ENCODE peak calls at places on chromosomes 4 and X, in four cellular contexts. B is uterus, S is tibial nerve, A is sigmoid colon. Y is an unnamed sample.

GRCh38 chr4:25310825-25311210 is 1.8 kb upstream of the ZCCHC4 start:
- DNase-seq in B (no peak), S (no peak), A (no peak), Y (no peak)

GRCh38 chrX:103792916-103793540 is 16.4 kb downstream of the PLP1 start:
- DNase-seq in B (no peak), S (no peak), A (no peak), Y (peak; percentile 18)

GRCh38 chrX:135256923-135257322 is 5.1 kb downstream of the ETDA start:
- DNase-seq in B (no peak), S (no peak), A (no peak), Y (no peak)

GRCh38 chrX:103464071-103464773 is 55.1 kb downstream of the RAB40A start:
- DNase-seq in B (no peak), S (peak; percentile 19), A (no peak), Y (no peak)

GRCh38 chr4:184831153-184831552 is 5.4 kb upstream of the ACSL1 start:
- DNase-seq in B (no peak), S (no peak), A (no peak), Y (no peak)

GRCh38 chr4:62037576-62037975 is 837.5 kb downstream of the ADGRL3 start:
- DNase-seq in B (no peak), S (no peak), A (no peak), Y (no peak)

GRCh38 chrX:94524867-94525266 is 850.9 kb downstream of the FAM133A start:
- DNase-seq in B (no peak), S (no peak), A (no peak), Y (no peak)

GRCh38 chr4:123244233-123244632 is 152.4 kb upstream of the SPRY1 start:
- DNase-seq in B (no peak), S (peak; percentile 60), A (peak; percentile 77), Y (no peak)

GRCh38 chrX:140504371-140505324 is at the start of gene SOX3:
- DNase-seq in B (no peak), S (no peak), A (no peak), Y (no peak)

GRCh38 chr4:120318447-120318846 is 251.8 kb upstream of the MAD2L1 start:
- DNase-seq in B (no peak), S (no peak), A (no peak), Y (no peak)

GRCh38 chrX:45900751-45901150 is 644.5 kb downstream of the ZNF674 start:
- DNase-seq in B (no peak), S (no peak), A (no peak), Y (no peak)

GRCh38 chrX:110178179-110178865 is 139.6 kb downstream of the AMMECR1 start:
- DNase-seq in B (no peak), S (no peak), A (no peak), Y (no peak)
- TF ChIP-seq POLR2A in B (no peak), S (no peak), A (no peak), Y (no peak)

GRCh38 chrX:119686087-119686639 is 6.8 kb downstream of the SEPTIN6 start:
- DNase-seq in B (no peak), S (no peak), A (no peak), Y (no peak)

GRCh38 chrX:119685225-119686066 is 7.5 kb downstream of the SEPTIN6 start:
- DNase-seq in B (no peak), S (peak; percentile 27), A (peak; percentile 73), Y (no peak)

GRCh38 chrX:119684916-119685224 is 8.1 kb downstream of the SEPTIN6 start:
- DNase-seq in B (no peak), S (no peak), A (no peak), Y (no peak)

GRCh38 chrX:119677654-119677981 is 15.3 kb downstream of the SEPTIN6 start:
- DNase-seq in B (no peak), S (no peak), A (no peak), Y (no peak)

DNA sequence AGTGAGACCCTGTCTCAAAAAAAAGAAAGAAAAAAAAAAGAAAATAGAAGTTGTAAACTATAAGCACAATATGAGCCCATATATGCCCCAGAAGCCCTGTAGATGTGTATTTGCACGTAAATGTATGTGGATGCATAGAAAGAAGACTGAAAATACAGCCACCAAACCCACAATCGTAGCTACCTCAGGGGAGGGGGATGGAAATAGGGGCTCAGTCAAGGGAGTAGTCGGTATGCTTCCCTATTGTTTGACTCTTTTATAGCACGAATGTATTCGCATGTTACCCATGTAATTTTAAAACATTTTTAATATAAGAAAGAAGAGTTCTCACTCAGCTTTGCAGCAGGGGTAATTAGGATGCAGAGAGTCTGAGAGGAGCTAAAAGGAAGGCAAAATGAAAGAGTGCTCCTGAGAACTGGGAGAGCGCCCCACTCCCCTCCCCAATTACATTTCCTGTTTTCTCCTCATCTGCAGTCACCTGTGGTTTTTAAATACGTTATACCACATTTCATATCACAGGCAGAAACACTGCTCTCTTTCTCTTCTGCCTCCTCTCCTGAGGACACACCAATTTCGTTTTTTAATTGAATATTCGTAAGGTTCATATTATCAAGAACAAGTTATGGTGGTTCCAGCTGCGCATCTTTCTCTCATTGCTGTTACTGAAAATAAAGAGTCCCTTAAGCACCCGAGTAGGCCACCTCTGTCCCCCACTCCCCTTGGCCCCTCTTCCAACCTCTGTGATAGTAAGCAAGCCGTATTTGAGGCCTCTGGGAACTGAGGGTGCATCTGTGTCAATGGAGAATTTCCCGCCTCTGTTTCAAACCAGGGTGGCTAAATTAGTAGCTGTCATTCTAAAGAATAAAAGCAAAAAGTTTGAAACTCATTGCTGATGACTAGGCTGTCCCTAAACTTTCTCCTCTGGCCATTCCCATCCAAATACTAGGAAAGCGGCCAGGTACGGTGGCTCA is 10.7 kb downstream of the SEPTIN6 start:
- DNase-seq in B (no peak), S (no peak), A (no peak), Y (no peak)
- TF ChIP-seq POLR2A in B (no peak), S (no peak), A (no peak), Y (no peak)

GRCh38 chr4:168318266-168318895 is at the start of gene DDX60:
- DNase-seq in B (peak; percentile 76), S (peak; percentile 74), A (peak; percentile 85), Y (peak; percentile 51)
- TF ChIP-seq POLR2A in B (no peak), S (no peak), A (peak; percentile 63), Y (peak; percentile 28)

GRCh38 chr4:144711685-144712456 is 65.9 kb downstream of the HHIP start:
- DNase-seq in B (no peak), S (no peak), A (no peak), Y (no peak)
- TF ChIP-seq POLR2A in B (no peak), S (no peak), A (no peak), Y (no peak)

GRCh38 chr4:40057540-40058091 is 966 bp downstream of the N4BP2 start:
- DNase-seq in B (peak; percentile 69), S (peak; percentile 76), A (peak; percentile 92), Y (peak; percentile 55)
- TF ChIP-seq POLR2A in B (peak; percentile 39), S (peak; percentile 52), A (no peak), Y (peak; percentile 25)

GRCh38 chr4:110193822-110194761 is 4.3 kb downstream of the ELOVL6 start:
- DNase-seq in B (peak; percentile 74), S (peak; percentile 45), A (peak; percentile 83), Y (peak; percentile 61)
- TF ChIP-seq POLR2A in B (peak; percentile 37), S (peak; percentile 62), A (peak; percentile 52), Y (no peak)

GRCh38 chr4:5052424-5052702 is 1.1 kb downstream of the STK32B start:
- DNase-seq in B (no peak), S (no peak), A (no peak), Y (no peak)

GRCh38 chr4:5051692-5052423 is 578 bp downstream of the STK32B start:
- DNase-seq in B (peak; percentile 19), S (no peak), A (no peak), Y (no peak)

GRCh38 chr4:5048721-5049120 is 2.6 kb upstream of the STK32B start:
- DNase-seq in B (no peak), S (no peak), A (no peak), Y (no peak)

GRCh38 chr4:5051210-5051691 is at the start of gene STK32B:
- DNase-seq in B (peak; percentile 59), S (no peak), A (peak; percentile 83), Y (no peak)

DNA sequence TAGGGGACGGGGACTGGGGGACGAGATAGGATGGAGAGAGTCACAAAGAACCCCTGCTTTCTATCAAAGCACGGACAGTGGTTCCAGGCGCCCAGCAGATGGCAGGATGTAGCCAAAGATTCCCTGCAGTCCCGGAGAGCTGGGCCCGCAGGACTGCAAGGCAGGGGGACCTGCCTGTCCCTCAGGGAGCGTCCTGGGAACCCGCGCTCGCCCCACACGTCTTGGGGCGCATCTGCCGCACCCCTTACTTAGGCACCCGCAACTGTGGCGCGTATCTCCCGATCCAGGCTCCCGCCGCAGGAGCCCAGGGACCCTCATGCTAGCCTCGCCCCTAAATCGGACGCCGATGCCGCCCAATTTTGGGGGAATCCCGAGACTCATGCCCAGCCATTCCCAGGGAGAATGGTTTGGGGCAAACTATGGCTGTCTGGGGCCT is 742 bp upstream of the STK32B start:
- DNase-seq in B (peak; percentile 73), S (peak; percentile 53), A (peak; percentile 87), Y (peak; percentile 49)
- TF ChIP-seq POLR2A in B (no peak), S (no peak), A (no peak), Y (no peak)

GRCh38 chrX:1425381-1425780 is 27.3 kb downstream of the ASMTL start:
- DNase-seq in B (no peak), S (no peak), A (peak; percentile 28), Y (no peak)

GRCh38 chrX:1421433-1422134 is 29.7 kb upstream of the SLC25A6 start:
- DNase-seq in B (no peak), S (no peak), A (peak; percentile 52), Y (no peak)

GRCh38 chrX:1422135-1422465 is 30.2 kb upstream of the SLC25A6 start:
- DNase-seq in B (no peak), S (no peak), A (peak; percentile 18), Y (no peak)

GRCh38 chrX:1423215-1423614 is 29.5 kb downstream of the ASMTL start:
- DNase-seq in B (no peak), S (no peak), A (peak; percentile 32), Y (no peak)

GRCh38 chrX:1424452-1424851 is 28.3 kb downstream of the ASMTL start:
- DNase-seq in B (no peak), S (no peak), A (peak; percentile 11), Y (no peak)
- TF ChIP-seq POLR2A in B (no peak), S (no peak), A (no peak), Y (no peak)